ENCODE peak calls at places on chromosomes 11 and 22, in seven cellular contexts. B is heart left ventricle, E is left cardiac atrium, N is T-cell, X is fibroblast of villous mesenchyme, G is mucosa of descending colon, S is osteocyte. Z is an unnamed sample.

GRCh38 chr11:93407777-93408401 is 77.3 kb downstream of the DEUP1 start:
- DNase-seq in E (no peak), S (no peak), G (no peak), B (no peak), N (no peak), X (peak), Z (no peak)

GRCh38 chr11:62438641-62439040 is 19.8 kb downstream of the SCGB1A1 start:
- DNase-seq in N (no peak), X (no peak), S (no peak), G (no peak), B (no peak), E (no peak), Z (no peak)

GRCh38 chr11:133698654-133699053 is 146.7 kb downstream of the SPATA19 start:
- DNase-seq in N (no peak), G (no peak), E (no peak), B (no peak), S (no peak), X (no peak), Z (no peak)

GRCh38 chr11:7600205-7600775 is 73.0 kb downstream of the CYB5R2 start:
- DNase-seq in B (no peak), S (no peak), N (no peak), E (peak), G (no peak), X (peak), Z (no peak)

GRCh38 chr11:1049911-1050580 is 13.5 kb upstream of the MUC6 start:
- DNase-seq in N (no peak), G (no peak), S (no peak), X (no peak), E (no peak), B (peak), Z (no peak)

GRCh38 chr11:109864161-109864661 is 229.0 kb upstream of the ZC3H12C start:
- DNase-seq in S (no peak), E (no peak), B (no peak), X (peak), G (no peak), N (no peak), Z (no peak)

GRCh38 chr11:57885298-57886035 is 123.9 kb downstream of the CTNND1 start:
- DNase-seq in B (no peak), E (no peak), S (peak), X (peak), N (no peak), G (peak), Z (no peak)

GRCh38 chr22:42630901-42631602 is 9.3 kb downstream of the ATP5MGL start:
- DNase-seq in X (no peak), N (no peak), S (no peak), B (no peak), G (no peak), E (no peak), Z (no peak)

GRCh38 chr11:47980907-47981621 is 705 bp downstream of the PTPRJ start:
- DNase-seq in X (peak), N (no peak), B (peak), S (peak), G (peak), E (peak), Z (peak)

GRCh38 chr11:115504279-115505158 is at the start of gene CADM1:
- DNase-seq in S (peak), B (peak), N (peak), X (peak), E (peak), G (peak), Z (peak)

GRCh38 chr11:4559527-4560440 is 14.8 kb downstream of the OR52M1 start:
- DNase-seq in X (no peak), N (no peak), G (no peak), S (no peak), B (no peak), E (no peak), Z (no peak)

GRCh38 chr22:25334091-25334490 is 114.7 kb downstream of the CRYBB2 start:
- DNase-seq in N (no peak), X (peak), E (peak), B (peak), G (peak), S (peak), Z (peak)